ENCODE peak calls at places on chromosome 3, in five cellular contexts. D is lung microvascular endothelial cell, O is heart left ventricle, E is AML-193, H is RWPE1. N is an unnamed sample.

GRCh38 chr3:34008191-34008590 is 209.8 kb downstream of the PDCD6IP start:
- DNase-seq in D (no peak), H (no peak), E (no peak), O (no peak), N (no peak)

GRCh38 chr3:106824856-106825255 is 552.4 kb upstream of the CCDC54 start:
- DNase-seq in O (peak; percentile 22), H (no peak), E (no peak), D (peak; percentile 42), N (peak; percentile 62)

GRCh38 chr3:141050913-141051632 is at the start of gene SPSB4:
- DNase-seq in H (peak; percentile 68), E (peak; percentile 3), O (peak; percentile 88), D (peak; percentile 28), N (peak; percentile 50)

GRCh38 chr3:136350557-136350956 is 100.4 kb downstream of the PCCB start:
- DNase-seq in E (no peak), H (no peak), D (no peak), O (no peak), N (no peak)

GRCh38 chr3:127889461-127889863 is 25.6 kb upstream of the KBTBD12 start:
- DNase-seq in E (no peak), O (no peak), D (no peak), H (no peak), N (no peak)

GRCh38 chr3:184366619-184367321 is 5.3 kb downstream of the POLR2H start:
- DNase-seq in H (no peak), O (no peak), E (no peak), D (peak; percentile 21), N (no peak)

GRCh38 chr3:34419801-34420200 is 621.4 kb downstream of the PDCD6IP start:
- DNase-seq in H (no peak), D (no peak), E (no peak), O (no peak), N (no peak)

GRCh38 chr3:122688996-122689395 is 8.4 kb downstream of the PARP14 start:
- DNase-seq in D (no peak), O (no peak), E (peak; percentile 50), H (no peak), N (no peak)

GRCh38 chr3:159146856-159147255 is 345.0 kb downstream of the MFSD1 start:
- DNase-seq in E (no peak), D (no peak), H (no peak), O (no peak), N (no peak)

GRCh38 chr3:106386050-106386449 is 517.2 kb upstream of the CBLB start:
- DNase-seq in O (no peak), D (no peak), H (no peak), E (no peak), N (no peak)

GRCh38 chr3:118593277-118593670 is 441.4 kb downstream of the IGSF11 start:
- DNase-seq in O (no peak), H (no peak), D (no peak), E (no peak), N (no peak)

GRCh38 chr3:38139652-38140051 is 1.2 kb downstream of the MYD88 start:
- DNase-seq in D (no peak), E (no peak), O (no peak), H (no peak), N (peak; percentile 11)

GRCh38 chr3:143737065-143737464 is 111.2 kb downstream of the SLC9A9 start:
- DNase-seq in D (no peak), E (no peak), H (peak; percentile 49), O (no peak), N (no peak)

GRCh38 chr3:5010706-5011554 is 31.7 kb downstream of the BHLHE40 start:
- DNase-seq in E (no peak), D (no peak), O (no peak), H (no peak), N (no peak)

GRCh38 chr3:58659051-58659675 is 7.4 kb downstream of the FAM3D start:
- DNase-seq in O (no peak), E (no peak), H (no peak), D (peak; percentile 69), N (peak; percentile 54)

GRCh38 chr3:95120921-95121320 is 1058.1 kb downstream of the NSUN3 start:
- DNase-seq in H (no peak), E (no peak), O (no peak), D (no peak), N (no peak)

GRCh38 chr3:180278583-180279188 is 241.9 kb upstream of the PEX5L start:
- DNase-seq in D (no peak), O (no peak), E (peak; percentile 35), H (no peak), N (no peak)

GRCh38 chr3:94183551-94183950 is 120.7 kb downstream of the NSUN3 start:
- DNase-seq in E (no peak), D (no peak), O (no peak), H (no peak), N (no peak)

GRCh38 chr3:39541917-39542329 is 74.4 kb downstream of the MOBP start:
- DNase-seq in H (peak; percentile 6), O (no peak), D (peak; percentile 59), E (peak; percentile 33), N (no peak)

GRCh38 chr3:160941885-160942494 is 163.2 kb downstream of the B3GALNT1 start:
- DNase-seq in D (peak; percentile 79), E (no peak), H (peak; percentile 38), O (peak; percentile 61), N (peak; percentile 88)

GRCh38 chr3:17631617-17632016 is 110.8 kb downstream of the TBC1D5 start:
- DNase-seq in H (no peak), O (no peak), E (no peak), D (no peak), N (no peak)

GRCh38 chr3:179100652-179101051 is 29.0 kb upstream of the ZMAT3 start:
- DNase-seq in E (no peak), D (no peak), H (peak; percentile 24), O (no peak), N (no peak)

GRCh38 chr3:63588897-63589296 is 63.6 kb upstream of the SNTN start:
- DNase-seq in E (no peak), H (no peak), O (no peak), D (no peak), N (no peak)

GRCh38 chr3:139107424-139108252 is 62.9 kb upstream of the PRR23C start:
- DNase-seq in E (no peak), D (no peak), H (no peak), O (no peak), N (no peak)

GRCh38 chr3:188558343-188559068 is 404.5 kb downstream of the LPP start:
- DNase-seq in H (no peak), E (no peak), D (peak; percentile 96), O (no peak), N (no peak)

GRCh38 chr3:120461416-120461815 is 10.6 kb upstream of the FSTL1 start:
- DNase-seq in O (no peak), D (no peak), H (no peak), E (no peak), N (no peak)

GRCh38 chr3:138187296-138188012 is at the start of gene ARMC8:
- DNase-seq in O (peak; percentile 67), H (peak; percentile 64), E (no peak), D (peak; percentile 50), N (peak; percentile 61)

GRCh38 chr3:193851416-193851815 is 258.4 kb downstream of the OPA1 start:
- DNase-seq in E (no peak), D (peak; percentile 67), O (no peak), H (no peak), N (no peak)

GRCh38 chr3:28544831-28545230 is 196.2 kb upstream of the AZI2 start:
- DNase-seq in H (no peak), O (no peak), D (no peak), E (no peak), N (no peak)

GRCh38 chr3:61442696-61443095 is 118.7 kb upstream of the PTPRG start:
- DNase-seq in D (no peak), O (no peak), E (no peak), H (no peak), N (no peak)

GRCh38 chr3:4561661-4562060 is 68.5 kb downstream of the ITPR1 start:
- DNase-seq in D (no peak), H (no peak), E (no peak), O (no peak), N (no peak)

GRCh38 chr3:117165611-117166051 is 456.1 kb downstream of the TUSC7 start:
- DNase-seq in H (peak; percentile 9), D (no peak), E (no peak), O (no peak), N (no peak)

GRCh38 chr3:44648564-44649229 is at the start of gene ZNF35:
- DNase-seq in D (peak; percentile 89), H (peak; percentile 85), O (peak; percentile 82), E (no peak), N (peak; percentile 89)

N was measured in testis.